ENCODE peak calls at places on chromosomes 3 and 15, in seven cellular contexts. H, Z, P, Q, M, G and L are unnamed samples.

GRCh38 chr3:71307884-71308697 is 275.4 kb downstream of the FOXP1 start:
- DNase-seq in H (no peak), P (no peak), Z (no peak), G (no peak), Q (no peak), M (no peak), L (no peak)

GRCh38 chr3:101824691-101825090 is 24.6 kb upstream of the NFKBIZ start:
- DNase-seq in Z (no peak), G (no peak), H (no peak), P (no peak), M (no peak), Q (no peak), L (no peak)

GRCh38 chr15:98525625-98526024 is 122.7 kb upstream of the IGF1R start:
- DNase-seq in Z (no peak), M (no peak), P (no peak), G (no peak), H (no peak), Q (no peak), L (no peak)

GRCh38 chr15:65550681-65551098 is 20.4 kb downstream of the HACD3 start:
- DNase-seq in Q (no peak), P (no peak), G (no peak), M (no peak), H (no peak), Z (no peak), L (no peak)

GRCh38 chr3:127012091-127012490 is 29.2 kb downstream of the PLXNA1 start:
- DNase-seq in H (no peak), Z (no peak), P (no peak), G (no peak), M (no peak), Q (no peak), L (no peak)

GRCh38 chr3:24470277-24470676 is 24.4 kb downstream of the THRB start:
- DNase-seq in Q (no peak), Z (no peak), P (no peak), M (no peak), G (no peak), H (no peak), L (no peak)

GRCh38 chr3:198032445-198032936 is 72.5 kb downstream of the LMLN start:
- DNase-seq in Q (no peak), H (no peak), G (peak), M (no peak), Z (no peak), P (no peak), L (no peak)

GRCh38 chr15:57646057-57646456 is 54.4 kb downstream of the MYZAP start:
- DNase-seq in Q (no peak), G (no peak), H (no peak), M (no peak), P (no peak), Z (no peak), L (no peak)

GRCh38 chr15:66036859-66037258 is 167.6 kb downstream of the RAB11A start:
- DNase-seq in G (no peak), Z (no peak), P (no peak), Q (no peak), H (peak), M (no peak), L (no peak)

GRCh38 chr3:23994247-23994574 is 49.1 kb downstream of the NR1D2 start:
- DNase-seq in P (no peak), H (no peak), Z (no peak), Q (no peak), M (no peak), G (no peak), L (no peak)

GRCh38 chr15:73965730-73966103 is 26.4 kb downstream of the STOML1 start:
- DNase-seq in P (no peak), Q (no peak), Z (no peak), H (no peak), M (no peak), G (no peak), L (no peak)
- H3K27ac ChIP-seq in P (no peak), Q (no peak), Z (no peak), H (no peak), M (peak), G (no peak), L (no peak)

GRCh38 chr3:16338124-16338523 is 73.1 kb downstream of the OXNAD1 start:
- DNase-seq in M (peak), Z (no peak), H (no peak), G (no peak), P (no peak), Q (no peak), L (no peak)
- TF ChIP-seq SIN3A in M (no peak), Z (no peak), H (no peak), G (no peak), P (no peak), Q (no peak), L (no peak)

GRCh38 chr3:194112120-194113106 is 23.5 kb upstream of the HES1 start:
- DNase-seq in H (no peak), P (no peak), G (no peak), Z (no peak), M (no peak), Q (peak), L (no peak)
- H3K27ac ChIP-seq in H (no peak), P (no peak), G (no peak), Z (no peak), M (no peak), Q (peak), L (no peak)

DNA sequence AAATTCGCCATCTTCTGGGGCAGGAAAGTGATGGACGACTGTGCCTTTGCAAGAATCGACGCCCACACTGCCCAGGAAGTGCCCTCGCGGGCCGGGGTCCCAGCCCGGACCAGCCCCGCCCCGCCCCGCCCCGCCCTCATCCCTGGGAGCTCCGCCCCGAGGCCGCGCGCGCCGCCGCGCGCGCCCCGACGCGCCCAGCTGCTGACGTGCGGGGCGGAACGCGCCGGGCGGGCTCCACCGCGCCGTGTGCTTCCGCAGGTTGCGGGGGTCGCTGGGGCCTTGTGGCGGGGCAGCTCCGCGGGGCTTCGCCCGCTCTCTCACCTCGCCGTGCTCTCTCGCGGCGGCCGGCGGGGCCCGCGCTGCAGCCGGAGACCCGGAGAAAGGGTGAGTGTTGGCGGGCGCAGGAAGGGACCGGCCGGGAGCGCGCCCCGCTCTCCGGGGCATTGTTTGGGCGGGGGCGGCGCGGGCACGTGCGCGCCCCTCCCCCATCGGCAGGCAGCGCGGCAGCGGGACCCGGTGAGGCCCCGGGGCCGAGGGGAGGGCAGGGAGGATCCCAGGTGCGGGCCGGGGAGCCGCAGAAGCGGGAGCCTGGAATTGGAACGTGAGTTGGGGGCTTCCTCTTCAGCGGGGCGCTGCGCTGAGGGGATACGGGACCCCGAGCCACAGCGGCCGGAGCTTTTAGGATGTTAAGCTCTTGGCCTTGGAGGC is at the start of gene YEATS2:
- DNase-seq in P (peak), Q (peak), Z (peak), M (no peak), H (peak), G (peak), L (no peak)
- TF ChIP-seq SIN3A in P (no peak), Q (no peak), Z (no peak), M (peak), H (no peak), G (peak), L (peak)

GRCh38 chr3:178389258-178389657 is 147.0 kb upstream of the KCNMB2 start:
- DNase-seq in H (no peak), Q (no peak), Z (no peak), M (no peak), P (no peak), G (no peak), L (no peak)
- H3K27ac ChIP-seq in H (no peak), Q (no peak), Z (no peak), M (no peak), P (no peak), G (no peak), L (no peak)

DNA sequence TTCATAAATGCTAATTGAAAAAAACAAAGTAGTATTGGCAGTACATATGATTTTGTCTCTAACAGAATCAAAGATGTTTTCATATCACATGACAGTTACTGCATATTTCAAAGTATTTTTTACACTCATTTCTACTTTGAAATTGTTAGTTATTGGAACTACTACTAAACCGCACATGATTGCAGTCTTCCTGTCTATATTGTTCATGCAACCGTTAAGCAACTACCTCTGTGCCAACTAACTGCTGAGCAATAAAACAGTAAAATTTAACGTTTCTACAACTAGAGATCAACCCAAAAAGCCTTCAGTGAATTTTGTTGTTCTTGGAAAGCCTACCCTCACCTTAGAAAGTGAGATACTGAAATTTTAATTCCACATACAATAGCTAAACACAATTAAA is 64.2 kb downstream of the DMXL2 start:
- DNase-seq in H (no peak), Q (no peak), P (no peak), G (no peak), M (no peak), Z (no peak), L (no peak)
- TF ChIP-seq SIN3A in H (no peak), Q (no peak), P (no peak), G (no peak), M (no peak), Z (no peak), L (no peak)

GRCh38 chr3:124885466-124886167 is 1.5 kb downstream of the ITGB5 start:
- DNase-seq in M (no peak), Z (no peak), P (no peak), H (peak), Q (no peak), G (no peak), L (no peak)

GRCh38 chr3:124888482-124889441 is 1.6 kb upstream of the ITGB5 start:
- DNase-seq in Q (no peak), P (no peak), H (no peak), Z (no peak), G (no peak), M (no peak), L (no peak)

GRCh38 chr3:124887996-124888298 is 782 bp upstream of the ITGB5 start:
- DNase-seq in H (no peak), M (no peak), G (no peak), Z (no peak), P (no peak), Q (no peak), L (no peak)

GRCh38 chr3:124886168-124887051 is 755 bp downstream of the ITGB5 start:
- DNase-seq in P (peak), Z (no peak), H (peak), M (no peak), Q (peak), G (peak), L (no peak)

GRCh38 chr3:124887177-124887995 is at the start of gene ITGB5:
- DNase-seq in H (peak), G (peak), M (no peak), Q (peak), Z (peak), P (peak), L (no peak)
- H3K27ac ChIP-seq in H (peak), G (peak), M (no peak), Q (peak), Z (peak), P (peak), L (peak)

GRCh38 chr3:16908408-16908807 is 23.7 kb downstream of the PLCL2 start:
- DNase-seq in Z (no peak), G (no peak), M (no peak), Q (no peak), H (no peak), P (no peak), L (no peak)
- TF ChIP-seq SIN3A in Z (no peak), G (no peak), M (no peak), Q (no peak), H (no peak), P (no peak), L (no peak)

DNA sequence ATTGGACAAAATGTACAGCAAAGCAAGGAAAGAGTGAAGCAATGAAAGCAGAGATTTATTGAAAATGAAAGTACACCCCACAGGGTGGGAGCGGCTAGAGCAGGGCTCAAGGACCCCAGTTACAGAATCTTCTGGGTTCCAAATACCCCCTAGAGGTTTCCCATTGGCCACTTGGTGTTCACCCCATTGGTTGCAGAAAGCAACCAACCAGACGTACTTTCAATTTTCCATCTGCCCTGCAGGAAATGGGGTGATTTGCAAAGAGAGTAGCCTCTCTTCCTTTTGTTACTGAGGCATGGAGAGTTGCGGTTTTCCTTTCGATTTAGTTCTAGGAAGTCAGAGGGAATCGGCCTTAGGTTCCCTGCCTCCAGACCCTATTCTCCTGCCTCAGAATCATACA is 2.4 kb downstream of the PML start:
- DNase-seq in G (no peak), Q (no peak), H (no peak), Z (no peak), M (no peak), P (no peak), L (no peak)
- H3K27ac ChIP-seq in G (no peak), Q (no peak), H (no peak), Z (no peak), M (peak), P (no peak), L (peak)

GRCh38 chr3:52108302-52109232 is 45.7 kb downstream of the POC1A start:
- DNase-seq in Z (no peak), H (peak), P (no peak), G (peak), Q (no peak), M (no peak), L (no peak)

GRCh38 chr3:52109556-52110380 is 44.5 kb downstream of the POC1A start:
- DNase-seq in Z (no peak), G (no peak), P (no peak), H (peak), M (no peak), Q (no peak), L (no peak)

GRCh38 chr3:52106951-52107611 is 47.1 kb downstream of the POC1A start:
- DNase-seq in G (no peak), P (no peak), H (no peak), M (no peak), Q (no peak), Z (no peak), L (no peak)

GRCh38 chr3:52102934-52103333 is 46.6 kb upstream of the DUSP7 start:
- DNase-seq in H (no peak), M (no peak), P (no peak), G (no peak), Z (no peak), Q (no peak), L (no peak)

GRCh38 chr3:52104664-52105281 is 48.4 kb upstream of the DUSP7 start:
- DNase-seq in M (no peak), G (no peak), P (no peak), H (no peak), Q (no peak), Z (no peak), L (no peak)
- TF ChIP-seq SIN3A in M (no peak), G (no peak), P (no peak), H (no peak), Q (no peak), Z (no peak), L (no peak)